ENCODE peak calls at places on chromosomes 2 and 18, in eight cellular contexts. One of them, this sample, is unnamed. For H3K27me3, the result is how much of the 10 kb centered on the place peaks cover.

GRCh38 chr2:58959996-58960395 is 718.9 kb upstream of the FANCL start:
- DNase-seq in DND-41: no peak
- DNase-seq in lung: no peak
- DNase-seq in Peyer's patch: no peak
- DNase-seq in Panc1: no peak
- DNase-seq in hepatocyte: no peak
- DNase-seq in tibial nerve: no peak
- DNase-seq in left ventricle myocardium inferior: no peak
- DNase-seq in this sample: no peak

GRCh38 chr2:76283355-76283754 is 572.6 kb upstream of the GCFC2 start:
- DNase-seq in DND-41: no peak
- DNase-seq in lung: no peak
- DNase-seq in Peyer's patch: no peak
- DNase-seq in Panc1: no peak
- DNase-seq in hepatocyte: peak
- DNase-seq in tibial nerve: no peak
- DNase-seq in left ventricle myocardium inferior: no peak
- DNase-seq in this sample: no peak

GRCh38 chr18:33123852-33124251 is 316.7 kb downstream of the CCDC178 start:
- DNase-seq in DND-41: no peak
- DNase-seq in lung: no peak
- DNase-seq in Peyer's patch: no peak
- DNase-seq in Panc1: no peak
- DNase-seq in hepatocyte: no peak
- DNase-seq in tibial nerve: no peak
- DNase-seq in left ventricle myocardium inferior: no peak
- DNase-seq in this sample: no peak

GRCh38 chr2:238449909-238450417 is 23.2 kb downstream of the ASB1 start:
- DNase-seq in DND-41: no peak
- DNase-seq in lung: peak
- DNase-seq in Peyer's patch: no peak
- DNase-seq in Panc1: no peak
- DNase-seq in hepatocyte: peak
- DNase-seq in tibial nerve: peak
- DNase-seq in left ventricle myocardium inferior: peak
- DNase-seq in this sample: no peak

GRCh38 chr2:105391058-105391627 is 7.7 kb downstream of the FHL2 start:
- DNase-seq in DND-41: no peak
- DNase-seq in lung: no peak
- DNase-seq in Peyer's patch: no peak
- DNase-seq in Panc1: peak
- DNase-seq in hepatocyte: no peak
- DNase-seq in tibial nerve: no peak
- DNase-seq in left ventricle myocardium inferior: no peak
- DNase-seq in this sample: no peak

GRCh38 chr2:231489990-231490389 is 25.7 kb upstream of the NCL start:
- DNase-seq in DND-41: no peak
- DNase-seq in lung: no peak
- DNase-seq in Peyer's patch: no peak
- DNase-seq in Panc1: no peak
- DNase-seq in hepatocyte: no peak
- DNase-seq in tibial nerve: no peak
- DNase-seq in left ventricle myocardium inferior: peak
- DNase-seq in this sample: no peak

GRCh38 chr2:96760986-96761832 is 507 bp downstream of the CNNM4 start:
- DNase-seq in DND-41: no peak
- DNase-seq in lung: peak
- DNase-seq in Peyer's patch: peak
- DNase-seq in Panc1: no peak
- DNase-seq in hepatocyte: peak
- DNase-seq in tibial nerve: no peak
- DNase-seq in left ventricle myocardium inferior: no peak
- DNase-seq in this sample: no peak

GRCh38 chr2:119085613-119086012 is 72.9 kb downstream of the C1QL2 start:
- DNase-seq in DND-41: no peak
- DNase-seq in lung: no peak
- DNase-seq in Peyer's patch: no peak
- DNase-seq in Panc1: no peak
- DNase-seq in hepatocyte: peak
- DNase-seq in tibial nerve: no peak
- DNase-seq in left ventricle myocardium inferior: no peak
- DNase-seq in this sample: no peak

GRCh38 chr2:2649109-2650072 is 318.3 kb upstream of the MYT1L start:
- DNase-seq in DND-41: no peak
- DNase-seq in lung: no peak
- DNase-seq in Peyer's patch: no peak
- DNase-seq in Panc1: no peak
- DNase-seq in hepatocyte: no peak
- DNase-seq in tibial nerve: no peak
- DNase-seq in left ventricle myocardium inferior: no peak
- DNase-seq in this sample: no peak

GRCh38 chr2:61910603-61911002 is 5.1 kb downstream of the COMMD1 start:
- DNase-seq in DND-41: no peak
- DNase-seq in lung: no peak
- DNase-seq in Peyer's patch: no peak
- DNase-seq in Panc1: no peak
- DNase-seq in hepatocyte: no peak
- DNase-seq in tibial nerve: no peak
- DNase-seq in left ventricle myocardium inferior: no peak
- DNase-seq in this sample: peak

GRCh38 chr18:49127606-49128190 is 176.9 kb upstream of the SMAD7 start:
- DNase-seq in DND-41: peak
- DNase-seq in lung: no peak
- DNase-seq in Peyer's patch: no peak
- DNase-seq in Panc1: no peak
- DNase-seq in hepatocyte: no peak
- DNase-seq in tibial nerve: no peak
- DNase-seq in left ventricle myocardium inferior: no peak
- DNase-seq in this sample: no peak

GRCh38 chr18:50079571-50080295 is 115.2 kb downstream of the MYO5B start:
- DNase-seq in DND-41: no peak
- DNase-seq in lung: peak
- DNase-seq in Peyer's patch: no peak
- DNase-seq in Panc1: no peak
- DNase-seq in hepatocyte: no peak
- DNase-seq in tibial nerve: no peak
- DNase-seq in left ventricle myocardium inferior: peak
- DNase-seq in this sample: no peak

GRCh38 chr2:106885326-106885725 is 641 bp downstream of the ST6GAL2 start:
- DNase-seq in DND-41: no peak
- DNase-seq in lung: no peak
- DNase-seq in Peyer's patch: no peak
- DNase-seq in Panc1: no peak
- DNase-seq in hepatocyte: no peak
- DNase-seq in tibial nerve: no peak
- DNase-seq in left ventricle myocardium inferior: no peak
- DNase-seq in this sample: no peak

GRCh38 chr2:240956161-240956934 is 42.1 kb upstream of the SNED1 start:
- DNase-seq in DND-41: peak
- DNase-seq in lung: no peak
- DNase-seq in Peyer's patch: no peak
- DNase-seq in Panc1: no peak
- DNase-seq in hepatocyte: no peak
- DNase-seq in tibial nerve: no peak
- DNase-seq in left ventricle myocardium inferior: peak
- DNase-seq in this sample: no peak

GRCh38 chr18:59715966-59716369 is 18.7 kb upstream of the CCBE1 start:
- DNase-seq in DND-41: no peak
- DNase-seq in lung: no peak
- DNase-seq in Peyer's patch: no peak
- DNase-seq in Panc1: peak
- DNase-seq in hepatocyte: no peak
- DNase-seq in tibial nerve: no peak
- DNase-seq in left ventricle myocardium inferior: no peak
- DNase-seq in this sample: no peak

GRCh38 chr2:150571121-150571520 is 83.7 kb upstream of the RND3 start:
- DNase-seq in DND-41: no peak
- DNase-seq in lung: no peak
- DNase-seq in Peyer's patch: no peak
- DNase-seq in Panc1: no peak
- DNase-seq in hepatocyte: no peak
- DNase-seq in tibial nerve: no peak
- DNase-seq in left ventricle myocardium inferior: no peak
- DNase-seq in this sample: no peak

GRCh38 chr2:191983186-191983585 is 136.3 kb upstream of the CAVIN2 start:
- DNase-seq in DND-41: no peak
- DNase-seq in lung: no peak
- DNase-seq in Peyer's patch: no peak
- DNase-seq in Panc1: no peak
- DNase-seq in hepatocyte: no peak
- DNase-seq in tibial nerve: no peak
- DNase-seq in left ventricle myocardium inferior: no peak
- DNase-seq in this sample: no peak

DNA sequence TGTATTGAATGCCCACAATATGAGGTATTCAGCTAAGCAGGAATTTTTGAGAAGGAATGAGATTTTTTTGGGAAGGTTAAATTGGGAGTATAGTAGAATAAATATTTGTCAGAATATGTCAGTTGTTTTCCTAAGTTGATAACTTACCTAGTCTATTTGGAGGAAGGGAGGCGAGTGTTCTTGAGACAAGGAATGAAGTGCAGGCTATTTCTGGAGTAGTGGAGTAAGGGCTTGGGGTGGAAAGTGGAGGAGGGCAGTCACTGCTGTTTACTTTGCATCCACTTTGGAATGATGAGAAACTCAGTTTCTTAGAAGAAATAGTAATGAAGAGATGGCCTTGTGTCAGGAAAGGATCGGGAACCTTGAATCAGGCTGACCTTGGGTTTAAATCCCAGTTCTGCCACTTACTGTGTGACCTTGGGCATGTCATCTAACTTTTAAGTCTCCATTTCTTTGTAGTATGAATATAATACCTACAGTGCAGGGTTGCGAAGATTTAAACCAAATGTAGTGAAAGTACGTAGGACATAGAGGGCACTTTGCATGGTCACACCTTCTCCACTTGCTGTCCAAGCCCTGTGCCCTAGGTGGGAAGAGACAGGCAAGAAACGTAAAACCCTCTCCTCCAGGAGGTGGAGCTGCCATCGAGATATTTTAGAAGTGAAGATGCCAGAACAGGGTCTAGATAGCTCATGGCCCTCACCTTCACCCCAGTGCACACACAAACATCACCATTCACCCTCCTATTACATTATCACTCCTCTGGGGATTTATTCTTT is 25.2 kb upstream of the CYP27A1 start:
- DNase-seq in DND-41: no peak
- DNase-seq in lung: no peak
- DNase-seq in Peyer's patch: no peak
- DNase-seq in Panc1: no peak
- DNase-seq in hepatocyte: no peak
- DNase-seq in tibial nerve: no peak
- DNase-seq in left ventricle myocardium inferior: no peak
- DNase-seq in this sample: no peak
- H3K27ac ChIP-seq in DND-41: no peak
- H3K27ac ChIP-seq in lung: no peak
- H3K27ac ChIP-seq in Peyer's patch: no peak
- H3K27ac ChIP-seq in Panc1: no peak
- H3K27ac ChIP-seq in hepatocyte: no peak
- H3K27ac ChIP-seq in tibial nerve: no peak
- H3K27ac ChIP-seq in left ventricle myocardium inferior: no peak
- H3K27ac ChIP-seq in this sample: no peak

GRCh38 chr2:217599906-217600305 is 402.9 kb downstream of the TNS1 start:
- DNase-seq in DND-41: no peak
- DNase-seq in lung: no peak
- DNase-seq in Peyer's patch: no peak
- DNase-seq in Panc1: no peak
- DNase-seq in hepatocyte: peak
- DNase-seq in tibial nerve: no peak
- DNase-seq in left ventricle myocardium inferior: no peak
- DNase-seq in this sample: no peak
- H3K27me3 ChIP-seq in DND-41: under half
- H3K27me3 ChIP-seq in lung: under half
- H3K27me3 ChIP-seq in Peyer's patch: under half
- H3K27me3 ChIP-seq in Panc1: under half
- H3K27me3 ChIP-seq in hepatocyte: under half
- H3K27me3 ChIP-seq in tibial nerve: under half
- H3K27me3 ChIP-seq in left ventricle myocardium inferior: under half
- H3K27me3 ChIP-seq in this sample: under half

DNA sequence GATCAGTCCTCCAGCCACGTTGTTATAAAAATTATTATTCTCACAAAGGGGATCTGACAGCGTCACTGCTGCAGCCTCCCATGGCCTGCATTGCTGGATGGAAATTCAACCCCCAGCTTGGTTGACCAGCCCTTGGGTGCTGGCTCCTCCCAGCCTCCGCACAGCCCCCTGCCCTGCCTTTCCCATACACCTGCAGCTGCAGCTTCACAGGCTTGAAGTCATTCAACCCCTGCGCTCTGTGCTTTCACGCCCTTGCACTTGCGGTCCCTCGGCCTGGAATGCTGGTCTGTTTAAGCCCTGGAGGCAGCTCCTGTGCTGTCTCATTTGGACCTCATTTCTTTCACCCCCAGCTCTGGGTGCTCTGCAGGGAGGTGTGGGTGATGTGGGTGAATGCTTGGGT is 861 bp upstream of the CD8A start:
- DNase-seq in DND-41: no peak
- DNase-seq in lung: no peak
- DNase-seq in Peyer's patch: no peak
- DNase-seq in Panc1: no peak
- DNase-seq in hepatocyte: no peak
- DNase-seq in tibial nerve: no peak
- DNase-seq in left ventricle myocardium inferior: no peak
- DNase-seq in this sample: no peak
- H3K27ac ChIP-seq in DND-41: no peak
- H3K27ac ChIP-seq in lung: no peak
- H3K27ac ChIP-seq in Peyer's patch: peak
- H3K27ac ChIP-seq in Panc1: no peak
- H3K27ac ChIP-seq in hepatocyte: no peak
- H3K27ac ChIP-seq in tibial nerve: no peak
- H3K27ac ChIP-seq in left ventricle myocardium inferior: no peak
- H3K27ac ChIP-seq in this sample: no peak

GRCh38 chr2:26694001-26694400 is 1.5 kb downstream of the KCNK3 start:
- DNase-seq in DND-41: no peak
- DNase-seq in lung: no peak
- DNase-seq in Peyer's patch: no peak
- DNase-seq in Panc1: no peak
- DNase-seq in hepatocyte: no peak
- DNase-seq in tibial nerve: no peak
- DNase-seq in left ventricle myocardium inferior: no peak
- DNase-seq in this sample: no peak

GRCh38 chr2:26693287-26693849 is 846 bp downstream of the KCNK3 start:
- DNase-seq in DND-41: no peak
- DNase-seq in lung: no peak
- DNase-seq in Peyer's patch: no peak
- DNase-seq in Panc1: no peak
- DNase-seq in hepatocyte: peak
- DNase-seq in tibial nerve: no peak
- DNase-seq in left ventricle myocardium inferior: no peak
- DNase-seq in this sample: no peak

GRCh38 chr2:26697425-26697824 is 4.9 kb downstream of the KCNK3 start:
- DNase-seq in DND-41: no peak
- DNase-seq in lung: no peak
- DNase-seq in Peyer's patch: no peak
- DNase-seq in Panc1: no peak
- DNase-seq in hepatocyte: no peak
- DNase-seq in tibial nerve: no peak
- DNase-seq in left ventricle myocardium inferior: no peak
- DNase-seq in this sample: no peak

GRCh38 chr2:26692814-26693286 is 328 bp downstream of the KCNK3 start:
- DNase-seq in DND-41: no peak
- DNase-seq in lung: no peak
- DNase-seq in Peyer's patch: no peak
- DNase-seq in Panc1: no peak
- DNase-seq in hepatocyte: no peak
- DNase-seq in tibial nerve: no peak
- DNase-seq in left ventricle myocardium inferior: no peak
- DNase-seq in this sample: no peak

GRCh38 chr2:26696352-26696816 is 3.9 kb downstream of the KCNK3 start:
- DNase-seq in DND-41: no peak
- DNase-seq in lung: no peak
- DNase-seq in Peyer's patch: no peak
- DNase-seq in Panc1: peak
- DNase-seq in hepatocyte: peak
- DNase-seq in tibial nerve: no peak
- DNase-seq in left ventricle myocardium inferior: no peak
- DNase-seq in this sample: no peak
- H3K27me3 ChIP-seq in DND-41: under half
- H3K27me3 ChIP-seq in lung: under half
- H3K27me3 ChIP-seq in Peyer's patch: under half
- H3K27me3 ChIP-seq in Panc1: under half
- H3K27me3 ChIP-seq in hepatocyte: under half
- H3K27me3 ChIP-seq in tibial nerve: under half
- H3K27me3 ChIP-seq in left ventricle myocardium inferior: half or more
- H3K27me3 ChIP-seq in this sample: under half